ENCODE peak calls at places on chromosomes 6 and 20, in five cellular contexts. W, Y, O, Q and M are unnamed samples.

GRCh38 chr20:1327241-1327653 is 1.7 kb downstream of the SDCBP2 start:
- DNase-seq in W (peak; percentile 71), Y (peak; percentile 84), O (peak; percentile 73), Q (peak; percentile 88), M (peak; percentile 63)

GRCh38 chr6:82954351-82954750 is 111.3 kb downstream of the UBE3D start:
- DNase-seq in W (no peak), Y (no peak), O (no peak), Q (no peak), M (no peak)

GRCh38 chr20:24831232-24831631 is 117.8 kb upstream of the CST7 start:
- DNase-seq in W (no peak), Y (no peak), O (no peak), Q (no peak), M (no peak)

GRCh38 chr6:157270308-157270707 is 53.0 kb downstream of the TMEM242 start:
- DNase-seq in W (no peak), Y (no peak), O (no peak), Q (no peak), M (peak; percentile 9)

GRCh38 chr6:135097172-135097571 is 42.5 kb upstream of the HBS1L start:
- DNase-seq in W (no peak), Y (no peak), O (no peak), Q (no peak), M (no peak)

GRCh38 chr6:141203902-141204575 is 928.7 kb upstream of the GJE1 start:
- DNase-seq in W (peak; percentile 98), Y (no peak), O (no peak), Q (peak; percentile 18), M (no peak)

GRCh38 chr6:31907158-31907813 is 5.4 kb upstream of the ZBTB12 start:
- DNase-seq in W (peak; percentile 89), Y (no peak), O (no peak), Q (peak; percentile 97), M (no peak)

GRCh38 chr6:143822584-143823024 is 20.5 kb upstream of the LTV1 start:
- DNase-seq in W (no peak), Y (no peak), O (no peak), Q (peak; percentile 74), M (no peak)

GRCh38 chr6:37018152-37019064 is 13.0 kb downstream of the FGD2 start:
- DNase-seq in W (peak; percentile 89), Y (peak; percentile 91), O (peak; percentile 90), Q (peak; percentile 93), M (peak; percentile 95)

GRCh38 chr6:56771929-56772607 is 129.4 kb upstream of the DST start:
- DNase-seq in W (no peak), Y (no peak), O (no peak), Q (no peak), M (no peak)

GRCh38 chr6:153568601-153569000 is 437.5 kb upstream of the RGS17 start:
- DNase-seq in W (peak; percentile 41), Y (no peak), O (no peak), Q (peak; percentile 40), M (no peak)

GRCh38 chr6:22008248-22008836 is 288.5 kb downstream of the PRL start:
- DNase-seq in W (no peak), Y (no peak), O (no peak), Q (no peak), M (no peak)

GRCh38 chr6:142731611-142732010 is 213.4 kb downstream of the HIVEP2 start:
- DNase-seq in W (no peak), Y (no peak), O (no peak), Q (no peak), M (no peak)

GRCh38 chr20:29298271-29298590 is 1959.2 kb upstream of the DEFB115 start:
- DNase-seq in W (no peak), Y (no peak), O (no peak), Q (no peak), M (no peak)

GRCh38 chr6:71406871-71407860 is 118.6 kb downstream of the OGFRL1 start:
- DNase-seq in W (no peak), Y (no peak), O (no peak), Q (no peak), M (no peak)
- H3K4me1 ChIP-seq in W (peaks cover 13% of the 10 kb centered on the region), Y (peaks cover 61% of the 10 kb centered on the region), O (peaks cover 43% of the 10 kb centered on the region), Q (peaks cover 13% of the 10 kb centered on the region), M (peaks cover 41% of the 10 kb centered on the region)

GRCh38 chr6:107587402-107587801 is 97.5 kb downstream of the SOBP start:
- DNase-seq in W (no peak), Y (no peak), O (no peak), Q (no peak), M (no peak)
- H3K27me3 ChIP-seq in W (no peaks in the 10 kb centered on the region), Y (no peaks in the 10 kb centered on the region), O (no peaks in the 10 kb centered on the region), Q (no peaks in the 10 kb centered on the region), M (no peaks in the 10 kb centered on the region)

DNA sequence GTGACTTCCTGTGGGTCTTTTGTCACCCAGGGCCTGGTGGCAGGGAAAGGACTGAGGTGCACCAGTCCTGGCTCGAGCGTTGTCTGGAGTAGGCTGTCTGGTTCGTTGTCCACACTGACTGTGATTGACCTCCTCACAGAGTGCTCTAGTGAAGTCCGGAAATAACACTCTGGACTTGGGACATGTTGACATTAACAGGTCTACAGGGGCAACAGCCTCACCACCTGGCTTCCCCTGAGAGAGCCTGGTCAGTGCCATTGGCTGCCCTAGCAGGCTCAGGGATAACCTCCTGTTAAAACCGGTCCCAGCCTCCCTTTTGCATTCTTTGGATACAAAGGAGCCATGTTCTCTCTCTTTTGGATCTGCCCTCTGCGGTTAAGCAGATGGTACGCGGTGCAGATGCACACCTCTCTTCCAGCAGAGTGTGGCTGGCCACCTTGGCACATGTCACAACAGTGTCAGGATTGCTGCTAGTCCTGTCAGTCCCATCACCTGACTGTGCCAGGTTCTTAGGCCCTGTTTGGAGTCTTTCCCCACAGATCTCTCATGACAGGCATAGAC is 46.2 kb downstream of the CDS2 start:
- DNase-seq in W (no peak), Y (no peak), O (no peak), Q (no peak), M (no peak)
- TF ChIP-seq CTCF in W (no peak), Y (no peak), O (no peak), Q (no peak), M (no peak)

GRCh38 chr6:25053875-25054371 is 118.2 kb upstream of the RIPOR2 start:
- DNase-seq in W (peak; percentile 84), Y (no peak), O (no peak), Q (peak; percentile 74), M (no peak)

GRCh38 chr6:25057121-25057520 is 121.4 kb upstream of the RIPOR2 start:
- DNase-seq in W (peak; percentile 45), Y (no peak), O (no peak), Q (no peak), M (no peak)

GRCh38 chr6:25058387-25058786 is 122.6 kb upstream of the RIPOR2 start:
- DNase-seq in W (no peak), Y (no peak), O (no peak), Q (no peak), M (no peak)

GRCh38 chr6:25054469-25054868 is 118.7 kb upstream of the RIPOR2 start:
- DNase-seq in W (peak; percentile 76), Y (no peak), O (no peak), Q (peak; percentile 65), M (no peak)

GRCh38 chr6:25056130-25056529 is 120.4 kb upstream of the RIPOR2 start:
- DNase-seq in W (no peak), Y (peak; percentile 56), O (no peak), Q (no peak), M (no peak)
- H3K4me1 ChIP-seq in W (peaks cover 8% of the 10 kb centered on the region), Y (peaks cover 38% of the 10 kb centered on the region), O (peaks cover 2% of the 10 kb centered on the region), Q (peaks cover 11% of the 10 kb centered on the region), M (no peaks in the 10 kb centered on the region)

GRCh38 chr20:62816031-62816878 is 595 bp upstream of the COL9A3 start:
- DNase-seq in W (no peak), Y (no peak), O (no peak), Q (no peak), M (no peak)
- H3K27me3 ChIP-seq in W (peaks cover 9% of the 10 kb centered on the region), Y (peaks cover 62% of the 10 kb centered on the region), O (peaks cover 4% of the 10 kb centered on the region), Q (peaks cover 26% of the 10 kb centered on the region), M (peaks cover 17% of the 10 kb centered on the region)

DNA sequence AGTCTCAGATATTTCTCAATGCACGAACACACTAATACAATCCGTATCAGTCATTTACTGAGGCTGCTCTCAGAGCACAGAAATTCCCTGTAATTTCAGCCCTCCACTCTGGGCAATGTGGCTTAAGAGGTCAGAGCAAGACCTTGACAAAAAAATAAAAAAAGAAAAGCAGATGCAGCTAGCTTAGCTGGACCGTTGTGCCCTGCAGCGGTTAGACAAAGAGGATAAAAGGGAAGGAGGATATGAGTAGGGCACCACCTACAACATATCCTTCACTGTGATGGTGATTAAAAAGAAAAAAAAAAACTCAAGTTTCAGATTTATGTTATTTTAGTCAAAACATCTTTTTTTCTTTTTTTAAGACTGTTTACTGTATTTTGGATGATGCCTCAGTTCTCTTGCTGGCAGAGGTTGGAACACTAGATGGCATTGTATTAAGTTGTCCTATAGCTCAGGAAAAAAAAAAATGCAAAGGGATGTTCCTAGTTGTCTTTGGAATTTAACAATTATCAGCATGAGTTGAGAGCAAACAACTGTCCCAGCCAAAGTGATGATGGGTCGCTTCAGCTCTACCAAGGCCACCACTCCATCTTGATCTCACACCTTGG is 59.9 kb downstream of the ANKEF1 start:
- DNase-seq in W (peak; percentile 45), Y (no peak), O (no peak), Q (no peak), M (no peak)
- TF ChIP-seq CTCF in W (peak; percentile 13), Y (no peak), O (no peak), Q (peak; percentile 43), M (no peak)

GRCh38 chr6:35304299-35304698 is 6.7 kb downstream of the DEF6 start:
- DNase-seq in W (no peak), Y (no peak), O (no peak), Q (no peak), M (no peak)

GRCh38 chr6:35302604-35303218 is 5.1 kb downstream of the DEF6 start:
- DNase-seq in W (peak; percentile 12), Y (peak; percentile 73), O (no peak), Q (peak; percentile 29), M (peak; percentile 42)

GRCh38 chr6:35309611-35310264 is 12.1 kb downstream of the DEF6 start:
- DNase-seq in W (no peak), Y (no peak), O (no peak), Q (no peak), M (no peak)

GRCh38 chr6:35300848-35301247 is 3.2 kb downstream of the DEF6 start:
- DNase-seq in W (no peak), Y (no peak), O (no peak), Q (no peak), M (no peak)

GRCh38 chr6:35305117-35305516 is 7.5 kb downstream of the DEF6 start:
- DNase-seq in W (no peak), Y (no peak), O (no peak), Q (no peak), M (no peak)
- H3K4me1 ChIP-seq in W (no peaks in the 10 kb centered on the region), Y (peaks cover 26% of the 10 kb centered on the region), O (peaks cover 22% of the 10 kb centered on the region), Q (peaks cover 6% of the 10 kb centered on the region), M (no peaks in the 10 kb centered on the region)

DNA sequence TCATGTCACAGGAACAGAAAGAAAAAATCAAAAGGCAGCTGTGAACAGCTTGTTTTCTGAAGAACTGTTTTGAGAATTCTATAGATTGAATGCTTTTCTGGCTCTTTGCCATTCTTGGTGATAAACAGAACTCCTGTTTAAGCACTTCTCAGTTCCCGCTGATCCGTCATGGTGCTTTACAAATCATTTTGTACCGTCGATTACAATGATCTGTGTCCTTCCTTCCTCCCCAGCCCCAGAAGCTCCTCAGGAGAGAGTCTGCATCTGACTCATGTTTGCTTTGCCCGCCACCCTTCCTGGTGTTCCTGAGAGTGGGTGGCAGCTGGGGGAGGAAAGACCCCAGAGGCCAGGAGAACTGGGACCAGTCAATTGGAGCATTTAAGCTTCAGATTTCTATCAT is 538.6 kb upstream of the MARCKS start:
- DNase-seq in W (peak; percentile 15), Y (no peak), O (no peak), Q (peak; percentile 22), M (no peak)
- H3K27me3 ChIP-seq in W (no peaks in the 10 kb centered on the region), Y (no peaks in the 10 kb centered on the region), O (no peaks in the 10 kb centered on the region), Q (no peaks in the 10 kb centered on the region), M (no peaks in the 10 kb centered on the region)